ENCODE peak calls at places on chromosomes 2 and 18, in ten cellular contexts. H is IMR-90, G is HepG2, O is heart left ventricle, V is A549, C is prostate gland, X is Peyer's patch, N is tibial nerve, Q is ovary, J is GM12892. L is an unnamed sample.
A peak's percentile ranks its signal among the peaks of the same experiment; 100 is the strongest.

GRCh38 chr2:181165199-181165868 is 184.9 kb downstream of the UBE2E3 start:
- DNase-seq in G (no peak), O (no peak), V (no peak), H (no peak), N (no peak), X (no peak), Q (no peak), J (no peak), C (no peak), L (no peak)

GRCh38 chr2:50863218-50863617 is 168.7 kb downstream of the NRXN1 start:
- DNase-seq in H (no peak), J (no peak), X (no peak), Q (no peak), O (no peak), N (no peak), V (no peak), C (no peak), G (no peak), L (no peak)

GRCh38 chr2:151183072-151183580 is 78.5 kb downstream of the RBM43 start:
- DNase-seq in X (no peak), C (no peak), J (no peak), Q (no peak), G (no peak), O (no peak), N (no peak), H (no peak), V (no peak), L (no peak)

GRCh38 chr18:63261029-63261428 is 58.5 kb downstream of the BCL2 start:
- DNase-seq in O (no peak), Q (no peak), H (no peak), X (no peak), J (no peak), V (no peak), G (no peak), C (no peak), N (no peak), L (no peak)

GRCh38 chr2:153287109-153287801 is 191.3 kb downstream of the RPRM start:
- DNase-seq in X (no peak), O (no peak), G (peak; percentile 48), H (no peak), Q (no peak), J (peak; percentile 5), C (no peak), N (no peak), V (peak; percentile 2), L (no peak)

GRCh38 chr2:85853499-85854165 is 35.2 kb downstream of the ST3GAL5 start:
- DNase-seq in V (no peak), X (no peak), C (no peak), N (no peak), Q (no peak), J (no peak), H (no peak), G (no peak), O (no peak), L (no peak)

GRCh38 chr2:27370816-27371620 is 602 bp downstream of the SNX17 start:
- DNase-seq in O (no peak), Q (peak; percentile 45), V (peak; percentile 29), N (no peak), C (peak; percentile 27), J (no peak), H (peak; percentile 53), X (peak; percentile 68), G (no peak), L (no peak)

GRCh38 chr2:200786826-200787225 is 24.9 kb upstream of the BZW1 start:
- DNase-seq in J (no peak), Q (no peak), N (no peak), O (no peak), H (peak; percentile 91), G (no peak), V (no peak), C (peak; percentile 23), X (no peak), L (no peak)

GRCh38 chr2:119173556-119174060 is 15.1 kb upstream of the C1QL2 start:
- DNase-seq in J (no peak), O (no peak), H (no peak), C (no peak), X (no peak), N (no peak), Q (no peak), G (no peak), V (no peak), L (no peak)

GRCh38 chr2:109138449-109138848 is 9.4 kb downstream of the SH3RF3 start:
- DNase-seq in C (no peak), O (no peak), J (no peak), Q (no peak), G (no peak), X (no peak), V (no peak), N (no peak), H (no peak), L (no peak)

DNA sequence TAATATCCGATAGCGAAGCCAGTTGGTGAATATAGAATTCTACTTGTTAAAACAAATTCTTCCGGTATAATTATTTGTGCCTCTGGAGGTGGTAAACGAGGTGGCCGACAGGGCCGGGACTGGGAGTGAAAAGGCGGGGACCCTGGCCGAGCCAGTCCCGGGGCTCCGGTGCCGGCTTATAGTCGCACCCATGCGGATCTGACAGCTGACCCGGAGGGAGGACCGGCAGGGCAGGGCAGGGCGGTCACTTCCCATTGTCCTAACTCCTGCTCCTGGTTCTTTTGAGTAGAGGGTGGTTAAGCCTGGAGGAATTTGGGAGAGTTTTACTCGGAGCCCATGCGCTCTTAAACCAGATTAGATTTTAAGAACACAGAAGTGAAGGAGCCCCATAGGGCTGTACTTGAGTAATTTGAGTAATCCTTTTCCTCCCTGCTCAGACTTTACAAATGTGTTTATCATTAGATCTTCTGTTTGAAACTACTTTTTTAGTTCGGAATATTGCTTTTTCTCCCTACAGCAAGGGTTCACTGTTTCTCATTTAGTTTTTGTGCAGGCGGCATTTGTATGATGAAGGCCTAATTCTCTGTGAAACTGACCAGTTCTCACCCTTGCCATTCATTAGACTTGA is 1.8 kb downstream of the B3GNT2 start:
- DNase-seq in V (peak; percentile 41), O (peak; percentile 70), Q (no peak), H (no peak), N (no peak), X (peak; percentile 68), J (no peak), G (no peak), C (peak; percentile 33), L (no peak)
- TF ChIP-seq POLR2A in V (no peak), O (no peak), Q (no peak), H (no peak), N (no peak), X (no peak), J (no peak), G (no peak), C (no peak), L (no peak)

DNA sequence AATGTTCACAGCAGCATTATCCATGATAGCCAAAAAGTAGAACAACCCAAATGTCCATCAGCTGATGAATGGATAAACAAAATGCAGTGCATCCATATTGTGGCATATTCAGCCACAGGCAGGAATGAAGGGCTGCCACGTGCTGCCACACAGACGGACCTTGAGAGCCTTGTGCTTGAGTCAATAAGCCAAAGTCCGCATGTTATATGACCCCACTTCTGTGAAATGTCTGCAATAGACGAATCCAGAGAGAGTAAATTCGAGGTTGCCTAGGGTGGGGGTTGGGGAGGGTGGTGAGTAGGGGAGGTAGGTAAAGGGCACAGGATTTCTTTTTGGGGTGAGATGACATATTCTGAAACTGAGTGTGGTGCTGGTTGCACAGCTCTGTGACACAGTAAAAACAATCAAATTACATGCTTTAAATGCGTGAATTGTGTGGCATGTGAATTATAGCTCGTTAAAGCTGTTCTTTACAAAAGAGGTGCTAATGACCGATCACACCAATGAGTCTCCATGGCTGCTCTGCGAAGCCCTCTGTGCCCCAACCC is 38.9 kb upstream of the LDLRAD4 start:
- DNase-seq in X (peak; percentile 87), N (no peak), J (no peak), H (no peak), Q (no peak), C (no peak), O (no peak), G (peak; percentile 95), V (no peak), L (no peak)
- TF ChIP-seq POLR2A in X (no peak), N (no peak), J (no peak), H (no peak), Q (no peak), C (no peak), O (no peak), G (peak; percentile 53), V (no peak), L (no peak)

GRCh38 chr2:10038123-10038522 is 5.2 kb upstream of the KLF11 start:
- DNase-seq in O (no peak), Q (no peak), V (no peak), N (no peak), G (no peak), X (no peak), J (no peak), C (no peak), H (no peak), L (no peak)

GRCh38 chr2:10035053-10035422 is 8.3 kb upstream of the KLF11 start:
- DNase-seq in J (no peak), H (no peak), V (no peak), X (no peak), O (no peak), G (no peak), C (no peak), Q (no peak), N (no peak), L (no peak)

GRCh38 chr2:10034333-10035052 is 8.9 kb upstream of the KLF11 start:
- DNase-seq in J (no peak), N (no peak), Q (no peak), H (no peak), V (no peak), C (no peak), O (no peak), G (no peak), X (no peak), L (no peak)

GRCh38 chr2:10035633-10036032 is 7.7 kb upstream of the KLF11 start:
- DNase-seq in Q (no peak), G (no peak), O (peak; percentile 67), H (no peak), J (no peak), N (no peak), C (no peak), X (no peak), V (no peak), L (no peak)

DNA sequence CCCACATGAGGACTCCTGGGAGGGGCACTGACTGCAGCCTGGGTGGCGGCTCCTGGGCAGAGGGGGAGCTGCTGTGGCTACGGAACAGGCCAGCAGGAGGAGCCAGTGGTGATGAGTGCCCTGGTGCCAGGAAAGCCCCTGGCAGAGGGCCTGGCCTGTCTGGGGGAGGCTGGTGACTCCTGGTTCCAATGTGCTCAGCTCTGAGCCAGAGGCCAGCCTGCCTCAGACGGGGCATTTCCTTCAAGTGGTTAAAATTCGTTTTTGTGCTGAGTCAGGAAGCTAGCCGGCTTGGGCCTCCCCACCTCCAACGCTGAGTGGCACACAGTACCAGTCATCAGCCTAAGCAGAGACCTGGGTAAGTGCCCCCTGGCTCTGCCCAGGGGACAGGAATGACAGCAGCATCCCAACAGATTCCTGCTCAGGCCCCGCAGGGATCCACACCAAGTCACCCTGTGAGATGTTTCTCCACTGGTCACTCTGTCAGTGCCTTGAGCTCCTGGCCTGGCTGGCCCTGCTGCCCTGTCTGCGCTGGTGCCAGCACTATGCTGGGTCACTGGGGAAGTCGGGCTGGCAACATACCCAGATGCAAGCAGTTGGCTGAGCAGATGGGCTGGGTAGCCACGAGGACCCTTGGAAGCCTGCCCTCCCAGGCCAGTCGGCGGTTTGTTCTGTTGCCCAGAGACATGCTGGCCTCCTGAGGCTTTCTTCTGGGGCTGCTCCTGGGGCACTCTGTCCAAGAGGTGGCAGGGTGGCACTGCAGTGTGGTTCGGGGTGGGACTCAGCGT is 7.1 kb upstream of the KLF11 start:
- DNase-seq in H (peak; percentile 63), G (no peak), Q (no peak), X (peak; percentile 68), V (peak; percentile 95), O (peak; percentile 85), J (no peak), N (no peak), C (no peak), L (no peak)
- TF ChIP-seq POLR2A in H (no peak), G (no peak), Q (no peak), X (no peak), V (no peak), O (no peak), J (no peak), N (no peak), C (no peak), L (no peak)

GRCh38 chr2:53786371-53787254 is at the start of the genes ASB3 and ERLEC1:
- DNase-seq in G (peak; percentile 91), N (peak; percentile 64), X (peak; percentile 95), C (peak; percentile 86), Q (peak; percentile 86), V (peak; percentile 75), O (peak; percentile 94), J (peak; percentile 80), H (peak; percentile 85), L (peak; percentile 94)
- TF ChIP-seq POLR2A in G (peak; percentile 95), N (no peak), X (peak; percentile 36), C (peak; percentile 52), Q (peak; percentile 51), V (peak; percentile 80), O (peak; percentile 68), J (peak; percentile 91), H (peak; percentile 92), L (peak; percentile 35)

L was measured in suprapubic skin.